ENCODE peak calls at places on chromosome 18, in ten cellular contexts. D is H9; J is PC-9; U is uterus; T is caudate nucleus; V is stomach; Z is transverse colon; H is neural progenitor cell; I is CD4-positive, CD25-positive, alpha-beta regulatory T cell; K is CD8-positive, alpha-beta memory T cell. Q is an unnamed sample.

GRCh38 chr18:21453512-21453862 is 147.0 kb downstream of the ESCO1 start:
- DNase-seq in D (no peak), J (peak; percentile 57), U (peak; percentile 20), T (no peak), V (no peak), Z (no peak), H (no peak), I (no peak), K (no peak), Q (no peak)

GRCh38 chr18:51339866-51340265 is 142.4 kb upstream of the MEX3C start:
- DNase-seq in D (no peak), J (peak; percentile 58), U (no peak), T (no peak), V (no peak), Z (no peak), H (no peak), I (no peak), K (no peak), Q (no peak)

GRCh38 chr18:36850527-36851201 is 21.7 kb downstream of the KIAA1328 start:
- DNase-seq in D (no peak), J (peak; percentile 52), U (no peak), T (no peak), V (no peak), Z (no peak), H (no peak), I (no peak), K (no peak), Q (no peak)

GRCh38 chr18:79530821-79531220 is 135.1 kb downstream of the NFATC1 start:
- DNase-seq in D (no peak), J (no peak), U (peak; percentile 15), T (no peak), V (no peak), Z (no peak), H (no peak), I (no peak), K (no peak), Q (no peak)

GRCh38 chr18:73679941-73680700 is 467.5 kb downstream of the FBXO15 start:
- DNase-seq in D (no peak), J (no peak), U (no peak), T (no peak), V (no peak), Z (no peak), H (no peak), I (no peak), K (no peak), Q (no peak)

GRCh38 chr18:64966667-64967066 is 784.1 kb upstream of the CDH7 start:
- DNase-seq in D (peak; percentile 28), J (no peak), U (no peak), T (no peak), V (no peak), Z (no peak), H (peak; percentile 46), I (no peak), K (no peak), Q (no peak)

GRCh38 chr18:267380-267687 is 513 bp downstream of the THOC1 start:
- DNase-seq in D (no peak), J (no peak), U (no peak), T (no peak), V (no peak), Z (no peak), H (no peak), I (no peak), K (no peak), Q (no peak)

GRCh38 chr18:56709463-56709862 is 58.3 kb downstream of the WDR7 start:
- DNase-seq in D (no peak), J (peak; percentile 73), U (no peak), T (no peak), V (no peak), Z (no peak), H (no peak), I (peak; percentile 57), K (peak; percentile 49), Q (no peak)

GRCh38 chr18:38186491-38186890 is 620.9 kb upstream of the CELF4 start:
- DNase-seq in D (no peak), J (no peak), U (no peak), T (no peak), V (no peak), Z (no peak), H (no peak), I (no peak), K (no peak), Q (no peak)

GRCh38 chr18:24917767-24918166 is 434.2 kb downstream of the ZNF521 start:
- DNase-seq in D (no peak), J (no peak), U (no peak), T (no peak), V (no peak), Z (no peak), H (no peak), I (no peak), K (no peak), Q (no peak)

GRCh38 chr18:55321268-55322175 is 266.5 kb downstream of the TCF4 start:
- DNase-seq in D (peak; percentile 85), J (no peak), U (peak; percentile 92), T (peak; percentile 76), V (peak; percentile 73), Z (peak; percentile 87), H (peak; percentile 91), I (no peak), K (no peak), Q (peak; percentile 92)

GRCh38 chr18:73478191-73478590 is 610.4 kb upstream of the NETO1 start:
- DNase-seq in D (no peak), J (no peak), U (no peak), T (no peak), V (no peak), Z (no peak), H (no peak), I (no peak), K (no peak), Q (no peak)

GRCh38 chr18:11752116-11752911 is 63.2 kb downstream of the GNAL start:
- DNase-seq in D (peak; percentile 57), J (no peak), U (no peak), T (no peak), V (no peak), Z (no peak), H (peak; percentile 75), I (no peak), K (no peak), Q (no peak)

GRCh38 chr18:3209859-3210569 is 9.8 kb downstream of the MYOM1 start:
- DNase-seq in D (no peak), J (peak; percentile 58), U (no peak), T (no peak), V (no peak), Z (no peak), H (no peak), I (no peak), K (no peak), Q (no peak)

GRCh38 chr18:33505297-33505696 is 64.8 kb upstream of the CCDC178 start:
- DNase-seq in D (no peak), J (no peak), U (no peak), T (no peak), V (no peak), Z (no peak), H (no peak), I (no peak), K (no peak), Q (no peak)

GRCh38 chr18:46321954-46322353 is 217.8 kb downstream of the HAUS1 start:
- DNase-seq in D (peak; percentile 60), J (peak; percentile 83), U (no peak), T (no peak), V (no peak), Z (no peak), H (peak; percentile 69), I (no peak), K (no peak), Q (no peak)
- H3K27ac ChIP-seq in D (no peak overlapping the region), J (peak overlapping the region; percentile 100), U (no peak overlapping the region), T (no peak overlapping the region), V (no peak overlapping the region), Z (no peak overlapping the region), H (peak overlapping the region; percentile 33), I (no peak overlapping the region), K (no peak overlapping the region), Q (no peak overlapping the region)

DNA sequence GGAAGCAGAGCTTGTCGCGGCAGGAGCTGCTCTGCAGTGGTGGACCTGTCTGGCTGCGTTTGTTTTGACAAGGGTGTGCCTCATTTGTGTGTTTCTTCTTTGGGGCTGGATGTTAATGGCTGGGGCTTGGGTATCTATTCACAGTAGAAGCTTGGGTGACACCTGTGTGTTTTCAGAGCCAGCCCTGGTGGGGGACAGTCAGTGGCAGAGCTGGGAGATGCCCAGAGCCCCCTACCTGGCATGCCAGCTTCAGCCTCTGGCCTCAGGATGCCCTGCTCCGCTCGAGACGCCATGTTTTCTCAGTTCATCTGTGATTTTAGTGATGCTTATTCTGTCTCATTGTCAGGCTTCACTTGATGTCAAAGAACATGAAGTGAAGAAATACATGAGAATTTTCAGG is 59.7 kb downstream of the LDLRAD4 start:
- DNase-seq in D (no peak), J (no peak), U (no peak), T (no peak), V (no peak), Z (no peak), H (no peak), I (no peak), K (no peak), Q (no peak)
- H3K27ac ChIP-seq in D (no peak overlapping the region), J (no peak overlapping the region), U (no peak overlapping the region), T (no peak overlapping the region), V (no peak overlapping the region), Z (no peak overlapping the region), H (no peak overlapping the region), I (peak overlapping the region; percentile 83), K (no peak overlapping the region), Q (no peak overlapping the region)

DNA sequence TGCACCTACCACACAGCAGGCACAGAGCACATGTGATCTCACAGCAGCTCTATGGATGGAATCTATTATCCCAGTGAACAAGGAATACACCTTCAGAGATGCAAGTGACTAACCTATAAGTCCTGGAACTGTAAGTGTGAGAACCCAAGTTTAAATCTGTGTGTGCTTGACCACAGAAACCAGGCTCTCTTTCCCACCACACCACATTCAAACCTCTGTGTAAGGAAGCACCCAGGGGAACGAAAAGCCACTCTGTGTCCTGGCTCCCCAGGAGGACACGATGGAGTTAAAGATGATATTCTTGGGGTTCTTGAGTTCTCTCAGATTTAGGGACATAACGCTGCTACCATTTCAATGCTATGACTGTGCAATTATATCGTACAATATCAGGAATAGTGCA is 38.9 kb downstream of the TTR start:
- DNase-seq in D (no peak), J (no peak), U (no peak), T (no peak), V (no peak), Z (no peak), H (no peak), I (no peak), K (no peak), Q (no peak)
- H3K27ac ChIP-seq in D (no peak overlapping the region), J (no peak overlapping the region), U (no peak overlapping the region), T (no peak overlapping the region), V (no peak overlapping the region), Z (no peak overlapping the region), H (no peak overlapping the region), I (no peak overlapping the region), K (no peak overlapping the region), Q (no peak overlapping the region)

GRCh38 chr18:71038196-71038595 is 749.4 kb downstream of the SOCS6 start:
- DNase-seq in D (no peak), J (no peak), U (no peak), T (no peak), V (no peak), Z (no peak), H (no peak), I (no peak), K (no peak), Q (no peak)
- H3K27ac ChIP-seq in D (no peak overlapping the region), J (no peak overlapping the region), U (no peak overlapping the region), T (no peak overlapping the region), V (no peak overlapping the region), Z (no peak overlapping the region), H (no peak overlapping the region), I (no peak overlapping the region), K (no peak overlapping the region), Q (no peak overlapping the region)

GRCh38 chr18:13576598-13576997 is 149.8 kb downstream of the FAM210A start:
- DNase-seq in D (no peak), J (no peak), U (no peak), T (no peak), V (no peak), Z (no peak), H (no peak), I (no peak), K (no peak), Q (no peak)
- H3K27ac ChIP-seq in D (no peak overlapping the region), J (no peak overlapping the region), U (peak overlapping the region; percentile 46), T (peak overlapping the region; percentile 93), V (no peak overlapping the region), Z (no peak overlapping the region), H (no peak overlapping the region), I (no peak overlapping the region), K (no peak overlapping the region), Q (peak overlapping the region; percentile 62)

Q was measured in left lung.